ENCODE peak calls at places on chromosomes 2 and 18, in six cellular contexts. O is HepG2, A is K562, L is H1, B is GM12891, U is GM12878. K is an unnamed sample.

GRCh38 chr18:21163647-21164625 is 52.3 kb upstream of the ROCK1 start:
- DNase-seq in L (no peak), U (no peak), B (no peak), O (no peak), A (no peak), K (no peak)

GRCh38 chr18:31243740-31244512 is 74.0 kb upstream of the DSG1 start:
- DNase-seq in A (no peak), L (no peak), B (no peak), O (peak), U (no peak), K (no peak)

GRCh38 chr2:120590841-120591240 is 144.8 kb upstream of the GLI2 start:
- DNase-seq in A (no peak), U (no peak), O (no peak), L (no peak), B (no peak), K (no peak)

GRCh38 chr2:197232010-197232409 is 78.6 kb downstream of the ANKRD44 start:
- DNase-seq in L (no peak), A (no peak), O (no peak), U (no peak), B (no peak), K (no peak)

GRCh38 chr18:61335737-61336555 is 2.7 kb downstream of the CDH20 start:
- DNase-seq in L (no peak), U (no peak), O (no peak), B (no peak), A (no peak), K (no peak)

GRCh38 chr2:43343573-43344304 is 117.3 kb upstream of the ZFP36L2 start:
- DNase-seq in A (no peak), L (no peak), U (no peak), B (no peak), O (no peak), K (no peak)

GRCh38 chr2:9995059-9995458 is 43.6 kb downstream of the GRHL1 start:
- DNase-seq in U (no peak), B (no peak), L (no peak), O (no peak), A (no peak), K (no peak)

GRCh38 chr2:186422226-186422625 is 63.8 kb upstream of the ZC3H15 start:
- DNase-seq in A (no peak), L (no peak), U (no peak), O (no peak), B (no peak), K (no peak)

GRCh38 chr2:207046642-207047213 is 107.4 kb downstream of the CPO start:
- DNase-seq in A (no peak), U (no peak), L (no peak), B (no peak), O (no peak), K (no peak)

GRCh38 chr2:186972281-186972970 is 123.5 kb upstream of the ZSWIM2 start:
- DNase-seq in U (no peak), B (no peak), O (no peak), L (no peak), A (no peak), K (no peak)

GRCh38 chr2:234603619-234604018 is 106.7 kb upstream of the ARL4C start:
- DNase-seq in B (no peak), O (no peak), A (no peak), L (no peak), U (no peak), K (no peak)

GRCh38 chr2:216974321-216975302 is 114.7 kb upstream of the TNP1 start:
- DNase-seq in O (no peak), B (no peak), A (no peak), U (no peak), L (no peak), K (no peak)

GRCh38 chr2:25375371-25375988 is 33.8 kb upstream of the DNMT3A start:
- DNase-seq in A (no peak), U (no peak), L (no peak), B (no peak), O (no peak), K (no peak)

GRCh38 chr2:219308142-219309093 is 783 bp downstream of the PTPRN start:
- DNase-seq in U (no peak), L (no peak), B (peak), A (peak), O (peak), K (no peak)

GRCh38 chr2:8719528-8719927 is 37.7 kb downstream of the ID2 start:
- DNase-seq in L (no peak), A (no peak), U (no peak), O (no peak), B (no peak), K (no peak)

GRCh38 chr18:6821346-6821745 is 91.8 kb downstream of the ARHGAP28 start:
- DNase-seq in O (no peak), A (no peak), U (no peak), L (no peak), B (no peak), K (no peak)

GRCh38 chr2:3154694-3155093 is 222.9 kb downstream of the EIPR1 start:
- DNase-seq in A (no peak), B (no peak), U (no peak), L (no peak), O (no peak), K (no peak)

GRCh38 chr2:238320246-238320647 is at the start of gene TRAF3IP1:
- DNase-seq in U (peak), A (peak), L (peak), O (peak), B (peak), K (peak)

GRCh38 chr2:25228848-25229674 is 60.7 kb upstream of the POMC start:
- DNase-seq in B (peak), A (peak), O (peak), U (no peak), L (peak), K (peak)

GRCh38 chr2:216578325-216578724 is 54.9 kb upstream of the IGFBP2 start:
- DNase-seq in U (no peak), B (no peak), O (no peak), L (no peak), A (no peak), K (no peak)

GRCh38 chr2:228675042-228675441 is 493.6 kb upstream of the SPHKAP start:
- DNase-seq in L (no peak), U (no peak), O (no peak), A (no peak), B (no peak), K (no peak)

GRCh38 chr18:32308493-32309120 is 118.8 kb downstream of the MEP1B start:
- DNase-seq in B (no peak), A (no peak), L (no peak), U (no peak), O (no peak), K (no peak)

GRCh38 chr2:102520009-102520408 is 47.0 kb downstream of the SLC9A4 start:
- DNase-seq in B (no peak), U (no peak), L (no peak), O (peak), A (peak), K (peak)

GRCh38 chr18:8301427-8302172 is 307.6 kb upstream of the RAB12 start:
- DNase-seq in U (no peak), B (no peak), L (no peak), A (no peak), O (peak), K (no peak)

GRCh38 chr2:239093956-239094355 is 246.1 kb downstream of the TWIST2 start:
- DNase-seq in O (no peak), A (no peak), B (no peak), L (no peak), U (no peak), K (no peak)

GRCh38 chr2:149422337-149422990 is 92.1 kb downstream of the LYPD6 start:
- DNase-seq in O (no peak), B (no peak), U (no peak), L (no peak), A (no peak), K (no peak)

GRCh38 chr2:16281451-16282330 is 341.3 kb downstream of the MYCN start:
- DNase-seq in B (peak), O (peak), A (peak), U (no peak), L (peak), K (no peak)

GRCh38 chr2:31401580-31401979 is 13.0 kb downstream of the XDH start:
- DNase-seq in A (no peak), B (no peak), U (no peak), L (no peak), O (no peak), K (no peak)

GRCh38 chr2:171166328-171166983 is 5.8 kb upstream of the TLK1 start:
- DNase-seq in U (no peak), L (no peak), A (no peak), B (no peak), O (peak), K (no peak)

GRCh38 chr2:174939046-174939445 is 66.1 kb downstream of the CHN1 start:
- DNase-seq in B (no peak), O (no peak), A (no peak), U (no peak), L (no peak), K (no peak)

GRCh38 chr2:180222642-180223041 is 215.5 kb upstream of the CWC22 start:
- DNase-seq in L (no peak), B (no peak), O (no peak), A (no peak), U (no peak), K (no peak)

DNA sequence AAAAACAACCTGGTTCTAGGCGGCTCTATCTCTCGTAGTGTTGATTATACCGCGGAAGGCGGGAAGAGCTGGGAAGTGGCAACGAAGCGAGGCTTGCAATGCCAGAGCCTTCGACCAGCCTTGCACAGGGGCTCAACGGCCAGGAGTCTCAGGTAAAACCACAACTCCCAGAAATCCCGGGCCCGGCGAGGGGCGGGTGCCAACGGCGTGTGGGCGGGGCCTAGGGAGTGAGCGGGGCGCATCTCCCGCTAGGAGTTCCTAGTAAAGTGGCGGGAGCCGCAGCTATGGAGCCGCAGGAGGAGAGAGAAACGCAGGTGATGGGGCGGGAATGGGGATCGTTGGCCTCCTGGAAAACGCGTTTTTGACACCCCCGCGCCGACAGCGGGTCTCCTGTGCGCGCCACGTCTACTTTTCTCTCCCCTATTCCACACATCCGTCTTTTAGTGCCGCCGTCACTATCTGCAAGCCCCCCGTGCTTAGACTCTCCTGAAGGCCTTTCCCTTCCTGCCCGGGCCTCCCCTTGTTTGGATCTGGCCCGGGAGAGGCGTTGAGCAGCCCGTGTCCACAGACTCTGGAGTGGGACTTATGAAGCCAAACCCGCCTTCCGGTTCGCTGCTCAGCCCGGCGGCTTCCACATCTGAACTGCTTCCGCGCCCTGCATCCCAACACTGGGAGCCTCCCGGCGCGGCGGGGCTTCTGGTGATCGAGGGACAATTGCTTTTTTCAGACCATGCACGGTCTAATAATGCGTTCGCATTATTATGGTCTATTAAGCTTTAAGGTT is at the start of gene HAUS1:
- DNase-seq in U (peak), L (peak), A (peak), B (peak), O (peak), K (peak)
- TF ChIP-seq POLR2A in U (peak), L (peak), A (peak), B (peak), O (peak), K (peak)

DNA sequence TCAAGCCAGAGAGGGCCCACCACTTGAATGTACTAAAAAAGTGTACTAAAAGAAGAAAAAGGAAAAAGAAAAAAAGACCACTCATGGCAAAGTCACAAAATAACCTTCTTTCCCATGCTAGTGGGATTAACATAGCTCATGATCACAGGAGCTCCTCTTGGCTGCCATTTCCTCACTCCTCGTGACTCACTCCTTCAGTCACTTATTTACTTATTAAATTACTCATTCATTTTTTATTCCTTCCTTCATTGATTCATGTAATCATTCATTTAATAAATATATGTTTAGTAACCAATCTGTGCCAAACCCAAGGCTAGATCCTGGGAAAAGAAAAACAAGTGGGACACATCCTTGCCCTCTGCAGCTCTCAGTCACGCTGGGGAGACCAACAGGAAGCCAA is 300.5 kb downstream of the INSIG2 start:
- DNase-seq in L (no peak), B (no peak), U (no peak), A (no peak), O (no peak), K (no peak)
- TF ChIP-seq TAF1 in L (no peak), B (no peak), U (no peak), A (no peak), O (no peak), K (no peak)

GRCh38 chr2:131493199-131494018 is 1.2 kb upstream of the MZT2A start:
- DNase-seq in B (no peak), L (no peak), O (peak), A (no peak), U (no peak), K (no peak)

GRCh38 chr2:131488306-131489205 is 3.6 kb downstream of the MZT2A start:
- DNase-seq in L (no peak), U (no peak), B (no peak), O (no peak), A (no peak), K (no peak)

GRCh38 chr2:131492418-131493198 is 411 bp upstream of the MZT2A start:
- DNase-seq in A (peak), U (peak), B (peak), O (peak), L (peak), K (peak)
- TF ChIP-seq POLR2A in A (peak), U (peak), B (no peak), O (no peak), L (peak), K (peak)

GRCh38 chr18:46750626-46751025 is 6.2 kb downstream of the ST8SIA5 start:
- DNase-seq in B (no peak), A (no peak), O (no peak), U (no peak), L (no peak), K (no peak)

GRCh38 chr18:46754188-46754587 is 2.7 kb downstream of the ST8SIA5 start:
- DNase-seq in L (no peak), B (no peak), U (peak), A (no peak), O (no peak), K (no peak)

GRCh38 chr18:46754661-46755292 is 2.1 kb downstream of the ST8SIA5 start:
- DNase-seq in U (no peak), L (no peak), B (no peak), O (peak), A (no peak), K (no peak)

GRCh38 chr18:46748466-46748865 is 8.4 kb downstream of the ST8SIA5 start:
- DNase-seq in U (no peak), L (no peak), B (no peak), A (no peak), O (no peak), K (no peak)

DNA sequence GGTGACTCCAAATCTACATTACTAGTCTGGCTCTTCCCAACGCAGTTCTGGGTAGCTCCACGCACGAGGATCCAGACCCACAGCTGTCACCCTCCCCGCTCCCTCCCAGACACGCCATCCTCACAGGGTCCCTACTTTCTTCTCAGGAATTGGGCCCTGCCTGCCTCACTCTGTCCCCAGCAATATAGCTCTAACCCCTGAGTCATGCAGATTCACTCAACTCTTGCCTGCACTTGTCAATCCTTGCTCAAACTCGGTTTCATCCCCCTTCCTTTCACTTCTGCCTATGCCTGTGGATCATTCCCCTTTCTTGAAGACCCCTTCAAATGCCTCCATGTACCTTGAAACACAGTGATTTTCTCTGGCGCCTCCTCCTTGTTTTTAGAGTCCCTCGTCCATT is 5.0 kb downstream of the ST8SIA5 start:
- DNase-seq in U (no peak), O (no peak), L (no peak), A (no peak), B (no peak), K (no peak)
- TF ChIP-seq TAF1 in U (no peak), O (no peak), L (no peak), A (no peak), B (no peak), K (no peak)

DNA sequence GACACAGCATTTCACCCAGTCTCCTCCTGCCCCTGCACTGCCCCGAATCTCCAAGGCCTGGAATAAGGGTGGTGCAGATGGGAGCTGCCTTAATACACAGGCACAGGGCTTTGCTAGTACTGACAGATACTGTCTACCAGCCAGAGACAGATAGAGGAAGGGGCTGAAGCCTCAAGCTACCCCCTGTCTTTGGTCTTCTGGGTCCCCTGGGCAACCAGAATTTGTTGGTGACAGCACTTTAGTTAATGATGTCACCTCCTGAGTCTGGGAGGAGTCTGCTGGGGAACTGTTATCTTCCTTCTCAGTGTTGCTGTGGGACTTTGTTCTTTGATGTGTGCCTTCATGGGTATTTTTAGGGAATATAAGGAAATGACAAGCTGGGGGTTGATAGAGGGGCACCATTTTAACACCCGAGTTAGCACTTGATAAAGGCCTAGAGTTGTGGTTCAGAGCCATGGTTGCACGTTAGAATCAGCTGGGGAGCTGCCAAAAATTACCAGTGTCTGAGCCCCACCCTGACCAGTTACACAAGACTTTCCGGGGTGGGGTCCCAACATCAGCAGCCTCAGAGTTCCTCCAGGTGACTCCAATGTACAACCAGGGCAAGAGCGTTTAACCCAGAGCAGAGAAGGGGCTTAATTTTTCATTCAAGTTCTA is 136.8 kb downstream of the SMAD7 start:
- DNase-seq in O (no peak), U (no peak), L (no peak), B (no peak), A (peak), K (no peak)
- TF ChIP-seq POLR2A in O (no peak), U (no peak), L (no peak), B (no peak), A (no peak), K (no peak)

GRCh38 chr18:47795448-47795843 is 135.0 kb downstream of the SMAD2 start:
- DNase-seq in A (no peak), U (no peak), O (no peak), B (no peak), L (no peak), K (no peak)
- TF ChIP-seq TAF1 in A (no peak), U (no peak), O (no peak), B (no peak), L (no peak), K (no peak)